ENCODE peak calls at places on chromosomes 12 and 14, in ten cellular contexts. Y, M, T, S, A, K, D, G, L and R are unnamed samples.

GRCh38 chr12:57110189-57111045 is 745 bp downstream of the STAT6 start:
- DNase-seq in Y (peak; percentile 68), M (peak; percentile 88), T (no peak), S (peak; percentile 86), A (no peak), K (no peak), D (no peak), G (no peak), L (peak; percentile 83), R (no peak)

GRCh38 chr14:85483037-85483436 is 46.9 kb upstream of the FLRT2 start:
- DNase-seq in Y (no peak), M (no peak), T (no peak), S (no peak), A (no peak), K (no peak), D (no peak), G (no peak), L (no peak), R (no peak)

GRCh38 chr14:33948143-33948962 is 2.5 kb downstream of the EGLN3 start:
- DNase-seq in Y (no peak), M (no peak), T (no peak), S (no peak), A (no peak), K (no peak), D (no peak), G (no peak), L (no peak), R (no peak)

GRCh38 chr12:132672116-132672515 is 15.0 kb downstream of the POLE start:
- DNase-seq in Y (no peak), M (no peak), T (no peak), S (no peak), A (no peak), K (no peak), D (no peak), G (no peak), L (no peak), R (no peak)

GRCh38 chr12:19916982-19917381 is 451.4 kb upstream of the PDE3A start:
- DNase-seq in Y (no peak), M (no peak), T (no peak), S (no peak), A (no peak), K (no peak), D (no peak), G (no peak), L (no peak), R (no peak)

GRCh38 chr12:124640096-124640495 is 72.7 kb upstream of the NCOR2 start:
- DNase-seq in Y (no peak), M (no peak), T (no peak), S (no peak), A (no peak), K (no peak), D (no peak), G (no peak), L (no peak), R (no peak)

GRCh38 chr12:92624236-92624635 is 78.6 kb upstream of the PLEKHG7 start:
- DNase-seq in Y (no peak), M (no peak), T (no peak), S (no peak), A (no peak), K (no peak), D (no peak), G (no peak), L (no peak), R (no peak)

GRCh38 chr12:96698965-96699364 is 208.1 kb upstream of the NEDD1 start:
- DNase-seq in Y (no peak), M (no peak), T (no peak), S (peak; percentile 41), A (no peak), K (no peak), D (no peak), G (no peak), L (no peak), R (no peak)

GRCh38 chr12:12350868-12351463 is 924 bp upstream of the MANSC1 start:
- DNase-seq in Y (no peak), M (no peak), T (no peak), S (no peak), A (no peak), K (no peak), D (no peak), G (no peak), L (no peak), R (no peak)

GRCh38 chr12:5593056-5593455 is 161.1 kb downstream of the NTF3 start:
- DNase-seq in Y (no peak), M (no peak), T (no peak), S (no peak), A (no peak), K (no peak), D (no peak), G (no peak), L (no peak), R (no peak)